ENCODE peak calls at places on chromosomes 1 and 21, in four cellular contexts. M is activated T-cell treated with anti-CD3 and anti-CD28 coated beads, Interleukin-2, amount 50 U/mL, for 1 hour; N is T follicular helper cell; R is stimulated activated CD8-positive, alpha-beta memory T cell treated with anti-CD3 and anti-CD28 coated beads, Interleukin-15, amount 100 ng/mL, for 4 hours. W is an unnamed sample.

GRCh38 chr1:65971547-65971946 is 178.9 kb downstream of the PDE4B start:
- DNase-seq in N (no peak), M (no peak), R (no peak), W (no peak)

GRCh38 chr1:21510885-21511578 is 1.8 kb downstream of the ALPL start:
- DNase-seq in R (no peak), M (no peak), N (no peak), W (no peak)

GRCh38 chr1:97780884-97781283 is 139.9 kb downstream of the DPYD start:
- DNase-seq in R (no peak), N (no peak), M (no peak), W (no peak)

GRCh38 chr21:39150316-39150715 is 32.9 kb downstream of the PSMG1 start:
- DNase-seq in R (no peak), M (no peak), N (no peak), W (no peak)

GRCh38 chr1:229869225-229869624 is 197.8 kb upstream of the GALNT2 start:
- DNase-seq in N (no peak), M (no peak), R (no peak), W (no peak)

GRCh38 chr21:29193907-29194306 is 63.5 kb downstream of the MAP3K7CL start:
- DNase-seq in M (no peak), N (no peak), R (no peak), W (no peak)

GRCh38 chr1:91856996-91857395 is 29.0 kb downstream of the TGFBR3 start:
- DNase-seq in N (no peak), R (no peak), M (no peak), W (no peak)

GRCh38 chr1:243420369-243420768 is 164.5 kb downstream of the SDCCAG8 start:
- DNase-seq in N (no peak), R (no peak), M (no peak), W (no peak)

GRCh38 chr1:56548566-56548965 is 30.8 kb downstream of the PLPP3 start:
- DNase-seq in R (no peak), M (no peak), N (no peak), W (no peak)

GRCh38 chr1:152871731-152872126 is 6.4 kb upstream of the SMCP start:
- DNase-seq in R (no peak), N (no peak), M (no peak), W (no peak)

W was measured in T-helper 17 cell.